ENCODE peak calls at places on chromosome 10, in six cellular contexts. I is T-cell; W is CD4-positive, CD25-positive, alpha-beta regulatory T cell; F is Kasumi-1; T is amniotic epithelial cell; M is AG09309. L is an unnamed sample.
A peak's percentile ranks its signal among the peaks of the same experiment; 100 is the strongest.

GRCh38 chr10:21791276-21791675 is 212.3 kb downstream of the DNAJC1 start:
- DNase-seq in M (no peak), W (no peak), F (no peak), T (no peak), I (no peak), L (no peak)

GRCh38 chr10:128047991-128048826 is 78.0 kb downstream of the MKI67 start:
- DNase-seq in W (no peak), T (peak; percentile 72), F (peak; percentile 95), I (peak; percentile 35), M (no peak), L (peak; percentile 57)

GRCh38 chr10:113530476-113530875 is 22.4 kb upstream of the HABP2 start:
- DNase-seq in W (no peak), I (no peak), T (no peak), M (no peak), F (no peak), L (no peak)

GRCh38 chr10:75400769-75401568 is 595 bp downstream of the ZNF503 start:
- DNase-seq in W (no peak), I (no peak), M (no peak), T (peak; percentile 62), F (peak; percentile 61), L (no peak)

GRCh38 chr10:74674892-74675291 is 151.5 kb upstream of the KAT6B start:
- DNase-seq in W (no peak), I (no peak), T (no peak), F (no peak), M (no peak), L (no peak)

GRCh38 chr10:1498746-1499343 is 238.5 kb downstream of the ADARB2 start:
- DNase-seq in I (no peak), M (no peak), T (peak; percentile 1), F (no peak), W (no peak), L (no peak)

GRCh38 chr10:42934351-42934811 is 142.5 kb upstream of the RET start:
- DNase-seq in T (no peak), F (no peak), M (no peak), W (no peak), I (no peak), L (no peak)

GRCh38 chr10:76839276-76839675 is 798.3 kb downstream of the KCNMA1 start:
- DNase-seq in T (no peak), I (no peak), W (no peak), F (no peak), M (no peak), L (no peak)

GRCh38 chr10:131758062-131758941 is 142.5 kb upstream of the PPP2R2D start:
- DNase-seq in W (no peak), F (no peak), M (no peak), T (no peak), I (no peak), L (no peak)

GRCh38 chr10:77582710-77583115 is 54.9 kb downstream of the KCNMA1 start:
- DNase-seq in T (peak; percentile 86), I (no peak), F (peak; percentile 38), M (peak; percentile 40), W (no peak), L (peak; percentile 64)

GRCh38 chr10:87654212-87654611 is 5.5 kb upstream of the PAPSS2 start:
- DNase-seq in T (no peak), M (no peak), I (no peak), F (no peak), W (no peak), L (no peak)

GRCh38 chr10:4353964-4354363 is 472.0 kb upstream of the AKR1E2 start:
- DNase-seq in I (no peak), M (no peak), F (no peak), W (no peak), T (peak; percentile 73), L (peak; percentile 75)

GRCh38 chr10:119769886-119770285 is 44.0 kb downstream of the INPP5F start:
- DNase-seq in T (peak; percentile 65), I (no peak), M (no peak), F (no peak), W (no peak), L (peak; percentile 75)

GRCh38 chr10:80945267-80945880 is 407.7 kb downstream of the SH2D4B start:
- DNase-seq in W (no peak), M (no peak), F (no peak), T (no peak), I (no peak), L (no peak)

GRCh38 chr10:4285121-4285520 is 500.1 kb upstream of the KLF6 start:
- DNase-seq in T (no peak), I (no peak), M (no peak), F (no peak), W (no peak), L (no peak)

GRCh38 chr10:78934499-78934898 is 134.3 kb upstream of the ZMIZ1 start:
- DNase-seq in F (no peak), M (no peak), W (no peak), T (no peak), I (no peak), L (no peak)

GRCh38 chr10:35397953-35398352 is 61.6 kb downstream of the CCNY start:
- DNase-seq in T (no peak), M (no peak), W (no peak), F (no peak), I (no peak), L (no peak)

GRCh38 chr10:132836832-132837540 is 51.0 kb upstream of the NKX6-2 start:
- DNase-seq in I (peak; percentile 16), W (no peak), F (peak; percentile 36), T (no peak), M (no peak), L (no peak)

GRCh38 chr10:86363184-86363832 is 3.3 kb downstream of the GRID1 start:
- DNase-seq in I (no peak), F (no peak), W (no peak), M (no peak), T (no peak), L (no peak)

GRCh38 chr10:71840177-71840711 is 10.8 kb downstream of the PSAP start:
- DNase-seq in I (no peak), F (no peak), W (no peak), M (peak; percentile 94), T (peak; percentile 99), L (peak; percentile 98)

GRCh38 chr10:33042565-33042964 is 84.5 kb upstream of the ITGB1 start:
- DNase-seq in I (no peak), F (no peak), T (no peak), W (no peak), M (no peak), L (no peak)

GRCh38 chr10:100027416-100027815 is 17.7 kb upstream of the DNMBP start:
- DNase-seq in M (no peak), W (no peak), I (no peak), F (no peak), T (peak; percentile 56), L (no peak)

GRCh38 chr10:25026463-25026862 is 10.1 kb downstream of the THNSL1 start:
- DNase-seq in F (no peak), I (no peak), W (no peak), M (no peak), T (peak; percentile 58), L (peak; percentile 29)

GRCh38 chr10:106557951-106558733 is 606.4 kb downstream of the SORCS1 start:
- DNase-seq in T (peak; percentile 10), W (no peak), I (no peak), M (no peak), F (no peak), L (peak; percentile 61)

GRCh38 chr10:78215645-78216044 is 182.0 kb downstream of the RPS24 start:
- DNase-seq in I (no peak), W (no peak), T (no peak), F (peak; percentile 39), M (peak; percentile 62), L (peak; percentile 51)

GRCh38 chr10:8254350-8254749 is 199.9 kb downstream of the GATA3 start:
- DNase-seq in I (no peak), T (no peak), W (no peak), F (no peak), M (no peak), L (no peak)

GRCh38 chr10:130044067-130045061 is 66.3 kb downstream of the C10orf143 start:
- DNase-seq in I (no peak), T (no peak), W (no peak), M (no peak), F (no peak), L (no peak)

GRCh38 chr10:97185326-97186058 is at the start of gene SLIT1:
- DNase-seq in M (no peak), T (no peak), F (no peak), I (no peak), W (no peak), L (no peak)

GRCh38 chr10:43594944-43595589 is 11.2 kb upstream of the ZNF485 start:
- DNase-seq in M (no peak), F (peak; percentile 56), T (peak; percentile 51), I (no peak), W (no peak), L (no peak)

GRCh38 chr10:61110188-61110844 is 166.3 kb upstream of the RHOBTB1 start:
- DNase-seq in T (no peak), W (no peak), M (peak; percentile 23), I (no peak), F (no peak), L (peak; percentile 84)

GRCh38 chr10:111650088-111650487 is 533.5 kb downstream of the GPAM start:
- DNase-seq in F (no peak), W (no peak), M (no peak), I (no peak), T (no peak), L (no peak)

GRCh38 chr10:132054564-132054963 is 11.2 kb upstream of the JAKMIP3 start:
- DNase-seq in F (no peak), W (no peak), T (no peak), M (no peak), I (no peak), L (no peak)

L was measured in astrocyte.